ENCODE peak calls at places on chromosomes 7 and 10, in four cellular contexts. One of them, this sample, is unnamed.

GRCh38 chr10:80924063-80924952 is 386.6 kb downstream of the SH2D4B start:
- DNase-seq in stromal cell of bone marrow: peak; percentile 11
- DNase-seq in stimulated activated CD4-positive, alpha-beta T cell treated with anti-CD3 and anti-CD28 coated beads, Interleukin-4, amount 100 ng/mL, for 24 hours: peak; percentile 25
- DNase-seq in GOT3: no peak
- DNase-seq in this sample: peak; percentile 53

GRCh38 chr10:71247306-71247705 is 34.9 kb downstream of the UNC5B start:
- DNase-seq in stromal cell of bone marrow: no peak
- DNase-seq in stimulated activated CD4-positive, alpha-beta T cell treated with anti-CD3 and anti-CD28 coated beads, Interleukin-4, amount 100 ng/mL, for 24 hours: no peak
- DNase-seq in GOT3: no peak
- DNase-seq in this sample: no peak

GRCh38 chr10:51108404-51108803 is 34.1 kb downstream of the PRKG1 start:
- DNase-seq in stromal cell of bone marrow: no peak
- DNase-seq in stimulated activated CD4-positive, alpha-beta T cell treated with anti-CD3 and anti-CD28 coated beads, Interleukin-4, amount 100 ng/mL, for 24 hours: no peak
- DNase-seq in GOT3: no peak
- DNase-seq in this sample: no peak

GRCh38 chr7:138716889-138717288 is 15.7 kb upstream of the SVOPL start:
- DNase-seq in stromal cell of bone marrow: no peak
- DNase-seq in stimulated activated CD4-positive, alpha-beta T cell treated with anti-CD3 and anti-CD28 coated beads, Interleukin-4, amount 100 ng/mL, for 24 hours: no peak
- DNase-seq in GOT3: no peak
- DNase-seq in this sample: no peak

GRCh38 chr7:24611130-24611529 is 37.9 kb downstream of the PALS2 start:
- DNase-seq in stromal cell of bone marrow: no peak
- DNase-seq in stimulated activated CD4-positive, alpha-beta T cell treated with anti-CD3 and anti-CD28 coated beads, Interleukin-4, amount 100 ng/mL, for 24 hours: no peak
- DNase-seq in GOT3: no peak
- DNase-seq in this sample: no peak

GRCh38 chr7:32039000-32039756 is 31.0 kb downstream of the PDE1C start:
- DNase-seq in stromal cell of bone marrow: no peak
- DNase-seq in stimulated activated CD4-positive, alpha-beta T cell treated with anti-CD3 and anti-CD28 coated beads, Interleukin-4, amount 100 ng/mL, for 24 hours: no peak
- DNase-seq in GOT3: no peak
- DNase-seq in this sample: no peak

GRCh38 chr7:47513741-47514241 is 68.1 kb downstream of the TNS3 start:
- DNase-seq in stromal cell of bone marrow: peak; percentile 28
- DNase-seq in stimulated activated CD4-positive, alpha-beta T cell treated with anti-CD3 and anti-CD28 coated beads, Interleukin-4, amount 100 ng/mL, for 24 hours: no peak
- DNase-seq in GOT3: no peak
- DNase-seq in this sample: no peak

GRCh38 chr7:55128693-55129394 is 110.0 kb downstream of the EGFR start:
- DNase-seq in stromal cell of bone marrow: no peak
- DNase-seq in stimulated activated CD4-positive, alpha-beta T cell treated with anti-CD3 and anti-CD28 coated beads, Interleukin-4, amount 100 ng/mL, for 24 hours: no peak
- DNase-seq in GOT3: no peak
- DNase-seq in this sample: peak; percentile 37

GRCh38 chr10:6988654-6989053 is 408.6 kb upstream of the PRKCQ start:
- DNase-seq in stromal cell of bone marrow: no peak
- DNase-seq in stimulated activated CD4-positive, alpha-beta T cell treated with anti-CD3 and anti-CD28 coated beads, Interleukin-4, amount 100 ng/mL, for 24 hours: peak; percentile 11
- DNase-seq in GOT3: no peak
- DNase-seq in this sample: no peak

This sample was measured in SK-N-DZ.